ENCODE peak calls at places on chromosomes 16 and 17, in four cellular contexts. T, X, H and I are unnamed samples.

GRCh38 chr17:60086822-60087591 is 8.3 kb upstream of the HEATR6 start:
- DNase-seq in T (no peak), X (no peak), H (no peak), I (no peak)

GRCh38 chr16:89720859-89721643 is at the start of the genes VPS9D1 and ZNF276:
- DNase-seq in T (peak; percentile 65), X (peak; percentile 90), H (no peak), I (peak; percentile 74)

GRCh38 chr17:12814718-12815117 is 25.4 kb downstream of the ARHGAP44 start:
- DNase-seq in T (no peak), X (no peak), H (no peak), I (no peak)

GRCh38 chr16:89540557-89540956 is 19.9 kb upstream of the RPL13 start:
- DNase-seq in T (no peak), X (no peak), H (no peak), I (no peak)

GRCh38 chr17:8997994-8998628 is 23.2 kb upstream of the NTN1 start:
- DNase-seq in T (peak; percentile 41), X (peak; percentile 59), H (peak; percentile 40), I (peak; percentile 80)

GRCh38 chr17:61813211-61813610 is 50.1 kb downstream of the BRIP1 start:
- DNase-seq in T (no peak), X (no peak), H (no peak), I (no peak)

GRCh38 chr16:27239026-27239425 is 29.5 kb downstream of the NSMCE1 start:
- DNase-seq in T (no peak), X (no peak), H (no peak), I (no peak)

GRCh38 chr17:78256705-78257559 is 25.5 kb downstream of the TMEM235 start:
- DNase-seq in T (no peak), X (peak; percentile 72), H (no peak), I (no peak)

GRCh38 chr16:66923866-66924265 is 1.5 kb downstream of the RRAD start:
- DNase-seq in T (no peak), X (no peak), H (no peak), I (no peak)

GRCh38 chr17:76462556-76463290 is 4.7 kb upstream of the AANAT start:
- DNase-seq in T (no peak), X (no peak), H (no peak), I (no peak)

GRCh38 chr17:76461765-76462555 is 5.4 kb upstream of the AANAT start:
- DNase-seq in T (no peak), X (no peak), H (no peak), I (no peak)

GRCh38 chr17:76459674-76460073 is 6.7 kb upstream of the UBE2O start:
- DNase-seq in T (no peak), X (no peak), H (no peak), I (no peak)

GRCh38 chr17:76453431-76453743 is 435 bp upstream of the UBE2O start:
- DNase-seq in T (no peak), X (no peak), H (no peak), I (no peak)

GRCh38 chr17:76458580-76459490 is 5.9 kb upstream of the UBE2O start:
- DNase-seq in T (peak; percentile 71), X (peak; percentile 84), H (no peak), I (peak; percentile 46)
- TF ChIP-seq FOXK2 in T (no peak), X (no peak), H (no peak), I (no peak)

GRCh38 chr17:66726846-66727245 is 108.1 kb upstream of the CACNG5 start:
- DNase-seq in T (no peak), X (no peak), H (no peak), I (no peak)

GRCh38 chr17:66730497-66730923 is 104.4 kb upstream of the CACNG5 start:
- DNase-seq in T (no peak), X (no peak), H (no peak), I (no peak)

GRCh38 chr17:66725956-66726355 is 109.0 kb upstream of the CACNG5 start:
- DNase-seq in T (no peak), X (no peak), H (no peak), I (no peak)

GRCh38 chr17:66726371-66726770 is 108.5 kb upstream of the CACNG5 start:
- DNase-seq in T (no peak), X (no peak), H (no peak), I (no peak)

GRCh38 chr17:66727634-66728570 is 107.0 kb upstream of the CACNG5 start:
- DNase-seq in T (peak; percentile 47), X (peak; percentile 45), H (no peak), I (peak; percentile 75)
- TF ChIP-seq FOXK2 in T (no peak), X (no peak), H (no peak), I (no peak)

DNA sequence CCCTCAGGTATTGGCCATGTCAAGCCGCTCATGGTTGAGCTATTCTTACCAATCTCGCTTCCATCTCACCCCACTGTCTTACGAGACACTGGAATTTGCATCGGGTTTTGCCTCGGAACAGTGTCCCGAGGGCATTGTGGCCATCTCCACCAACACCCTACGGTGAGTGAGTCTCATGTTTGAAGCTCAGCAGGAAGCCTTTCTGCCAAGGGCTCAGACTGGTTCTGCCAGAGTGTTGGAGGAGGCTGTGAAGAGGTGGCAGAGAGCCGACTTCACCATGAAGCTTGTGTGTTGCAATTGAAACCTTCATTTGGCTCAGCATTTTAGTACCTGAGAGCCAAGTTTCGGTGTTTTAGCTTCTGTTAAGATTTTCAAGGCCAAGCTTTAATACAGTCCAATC is 38.0 kb downstream of the SF3B3 start:
- DNase-seq in T (no peak), X (no peak), H (no peak), I (no peak)
- TF ChIP-seq FOXK2 in T (no peak), X (no peak), H (no peak), I (no peak)

GRCh38 chr16:80369138-80369537 is 171.7 kb upstream of the DYNLRB2 start:
- DNase-seq in T (no peak), X (no peak), H (no peak), I (no peak)

GRCh38 chr16:80366023-80366422 is 174.8 kb upstream of the DYNLRB2 start:
- DNase-seq in T (no peak), X (no peak), H (no peak), I (no peak)

GRCh38 chr16:80372341-80372740 is 168.5 kb upstream of the DYNLRB2 start:
- DNase-seq in T (no peak), X (no peak), H (no peak), I (no peak)

GRCh38 chr16:80367037-80367658 is 173.6 kb upstream of the DYNLRB2 start:
- DNase-seq in T (no peak), X (no peak), H (no peak), I (no peak)

DNA sequence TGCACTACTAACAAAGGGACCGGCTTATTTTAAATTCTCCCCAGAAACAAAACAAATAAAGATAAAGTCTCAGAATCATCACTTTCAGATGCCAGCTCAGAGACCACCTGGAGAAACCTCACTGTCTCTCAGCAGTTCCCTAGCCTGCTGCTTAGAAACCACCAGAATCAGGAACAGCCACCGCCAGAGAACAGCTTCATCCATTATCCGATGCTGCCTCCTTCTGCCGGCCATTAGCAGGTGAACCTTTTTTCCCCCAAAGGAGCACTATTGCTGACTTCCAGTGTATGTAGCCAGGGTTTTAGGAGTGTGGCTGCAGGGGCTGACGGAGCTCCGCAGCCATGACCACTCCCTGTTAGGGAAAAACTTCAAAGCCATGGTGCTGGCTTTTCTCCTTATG is 171.2 kb upstream of the DYNLRB2 start:
- DNase-seq in T (peak; percentile 23), X (peak; percentile 14), H (no peak), I (peak; percentile 11)
- TF ChIP-seq FOXK2 in T (no peak), X (no peak), H (no peak), I (no peak)

DNA sequence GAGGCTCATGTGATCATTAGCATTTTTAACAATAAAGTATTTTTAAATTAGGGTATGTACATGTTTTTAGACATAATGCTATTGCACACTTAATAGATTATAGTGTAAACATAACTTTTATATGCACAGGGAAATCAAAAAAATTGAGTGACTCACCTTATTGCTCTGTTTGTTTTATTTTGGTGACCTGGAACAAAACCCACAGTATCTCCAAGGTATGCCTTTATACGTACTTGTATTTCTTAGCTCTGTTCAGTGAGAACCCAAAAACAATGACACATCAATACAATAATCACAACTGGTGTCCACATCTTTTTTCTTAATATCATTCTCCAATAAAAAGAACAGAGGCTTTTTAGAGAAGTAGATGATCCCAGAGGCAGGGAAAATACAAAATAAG is 112.2 kb downstream of the CYB561 start:
- DNase-seq in T (no peak), X (no peak), H (no peak), I (no peak)
- TF ChIP-seq FOXK2 in T (no peak), X (no peak), H (no peak), I (no peak)

DNA sequence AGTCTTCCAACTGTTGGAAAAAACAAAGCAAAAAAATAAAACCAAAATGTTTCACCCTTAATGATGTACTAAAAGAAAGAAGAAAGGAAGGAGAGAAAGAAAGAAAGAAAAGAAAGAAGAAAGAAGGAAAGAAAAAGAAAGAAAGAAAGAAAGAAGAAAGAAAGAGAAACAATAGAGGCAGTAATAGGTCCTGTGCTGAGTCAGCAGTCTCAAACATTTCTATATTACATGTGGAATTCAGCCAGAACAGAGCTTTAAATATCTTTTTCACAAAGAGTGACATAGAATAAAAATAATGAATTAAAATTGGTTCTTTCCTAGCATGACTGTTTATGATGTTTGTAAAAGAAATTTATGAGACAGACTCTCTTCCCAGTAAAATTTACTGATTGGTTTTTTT is 1135.3 kb upstream of the CDH8 start:
- DNase-seq in T (no peak), X (no peak), H (no peak), I (no peak)
- TF ChIP-seq FOXK2 in T (no peak), X (no peak), H (no peak), I (no peak)